ENCODE peak calls at places on chromosome X, in six cellular contexts. M is K562, G is IMR-90, O is adipocyte, B is SK-N-SH, E is fibroblast of lung. W is an unnamed sample.

GRCh38 chrX:145923376-145923775 is 105.7 kb downstream of the SLITRK2 start:
- DNase-seq in O (no peak), M (no peak), B (no peak), E (no peak), G (no peak), W (no peak)

GRCh38 chrX:150475466-150475865 is 93.0 kb upstream of the MTM1 start:
- DNase-seq in B (no peak), G (peak; percentile 7), O (peak; percentile 39), E (peak; percentile 50), M (no peak), W (no peak)

GRCh38 chrX:119455264-119455663 is 13.0 kb upstream of the SLC25A5 start:
- DNase-seq in O (peak; percentile 41), M (no peak), E (peak; percentile 25), B (no peak), G (peak; percentile 69), W (no peak)

GRCh38 chrX:105653891-105654290 is 168.4 kb upstream of the NRK start:
- DNase-seq in M (no peak), O (peak; percentile 27), G (no peak), E (peak; percentile 54), B (no peak), W (no peak)

GRCh38 chrX:18424482-18425198 is 768 bp upstream of the CDKL5 start:
- DNase-seq in G (peak; percentile 70), M (peak; percentile 5), E (peak; percentile 57), O (peak; percentile 48), B (peak; percentile 57), W (peak; percentile 41)

GRCh38 chrX:71626576-71626975 is 8.3 kb upstream of the CXCR3 start:
- DNase-seq in O (no peak), G (no peak), M (no peak), B (no peak), E (no peak), W (no peak)

GRCh38 chrX:13669246-13669689 is 16.3 kb downstream of the TCEANC start:
- DNase-seq in B (no peak), M (peak; percentile 78), G (peak; percentile 99), E (peak; percentile 98), O (peak; percentile 88), W (peak; percentile 53)

GRCh38 chrX:129540725-129541184 is 696 bp downstream of the OCRL start:
- DNase-seq in M (peak; percentile 22), E (no peak), O (peak; percentile 23), B (no peak), G (no peak), W (peak; percentile 11)

GRCh38 chrX:76919761-76920160 is 492.3 kb downstream of the MAGEE1 start:
- DNase-seq in G (no peak), B (no peak), M (no peak), E (no peak), O (no peak), W (no peak)

GRCh38 chrX:68183612-68184214 is 249.6 kb downstream of the OPHN1 start:
- DNase-seq in E (peak; percentile 34), M (peak; percentile 60), O (peak; percentile 66), G (peak; percentile 51), B (peak; percentile 9), W (peak; percentile 44)

GRCh38 chrX:45762699-45763647 is 562.3 kb upstream of the DIPK2B start:
- DNase-seq in E (no peak), O (no peak), G (no peak), M (no peak), B (no peak), W (peak; percentile 44)

GRCh38 chrX:116272328-116272727 is 101.8 kb downstream of the AGTR2 start:
- DNase-seq in B (no peak), G (peak; percentile 69), O (peak; percentile 55), E (peak; percentile 88), M (no peak), W (peak; percentile 31)

GRCh38 chrX:12974217-12974796 is 603 bp upstream of the TMSB4X start:
- DNase-seq in M (peak; percentile 73), E (peak; percentile 85), B (peak; percentile 46), G (peak; percentile 54), O (peak; percentile 80), W (peak; percentile 58)

GRCh38 chrX:116806288-116806802 is 343.6 kb upstream of the CT83 start:
- DNase-seq in B (no peak), M (no peak), E (no peak), G (no peak), O (no peak), W (no peak)

GRCh38 chrX:13152511-13152868 is 108.1 kb upstream of the FAM9C start:
- DNase-seq in E (no peak), G (no peak), B (no peak), O (no peak), M (no peak), W (no peak)

GRCh38 chrX:134423606-134424005 is 36.4 kb upstream of the HPRT1 start:
- DNase-seq in B (peak; percentile 5), E (peak; percentile 51), G (peak; percentile 47), M (peak; percentile 22), O (peak; percentile 47), W (peak; percentile 35)

GRCh38 chrX:133749951-133750350 is 235.4 kb downstream of the GPC3 start:
- DNase-seq in G (no peak), B (no peak), E (no peak), M (no peak), O (no peak), W (no peak)

DNA sequence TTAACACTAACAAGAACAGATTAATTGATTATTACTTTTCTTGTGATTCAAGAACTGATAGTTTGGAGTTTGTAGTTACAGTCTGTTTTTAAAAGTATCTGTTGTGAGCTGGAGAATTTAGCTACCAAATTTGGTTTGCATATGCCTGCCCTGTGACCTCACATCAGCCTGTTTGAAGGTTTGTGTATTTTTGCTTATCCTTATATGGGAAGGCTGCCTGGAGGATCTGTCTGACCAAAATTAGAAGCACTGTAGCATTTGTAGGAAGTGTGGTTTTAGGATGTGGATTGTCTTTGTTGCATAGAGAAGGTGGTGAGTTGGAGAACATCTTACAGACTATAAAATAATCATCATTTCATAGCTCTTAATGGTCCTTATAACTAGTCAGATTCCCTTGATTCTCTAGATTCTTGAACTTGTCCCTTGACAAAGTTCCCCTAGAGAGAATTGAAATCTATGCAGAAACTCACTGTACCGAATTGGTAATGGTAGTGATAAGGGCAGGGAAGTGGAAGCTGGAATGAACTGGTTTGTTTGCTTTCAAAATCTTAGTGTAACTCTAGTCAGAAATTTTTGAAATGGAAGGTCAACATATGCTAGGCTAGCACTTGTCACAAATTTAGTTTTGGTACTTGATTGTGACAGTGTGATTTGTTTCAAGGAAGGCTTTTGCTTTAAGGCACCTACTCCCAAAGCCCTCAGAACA is 57.3 kb downstream of the SH3BGRL start:
- DNase-seq in G (peak; percentile 67), E (peak; percentile 82), B (no peak), O (peak; percentile 59), M (no peak), W (no peak)
- H3K9ac ChIP-seq in G (peak overlapping the region; percentile 52), E (no peak overlapping the region), B (no peak overlapping the region), O (peak overlapping the region; percentile 56), M (no peak overlapping the region), W (no peak overlapping the region)

GRCh38 chrX:37754518-37754917 is 25.3 kb upstream of the CYBB start:
- DNase-seq in E (no peak), M (no peak), B (no peak), G (no peak), O (no peak), W (no peak)
- H3K9ac ChIP-seq in E (no peak overlapping the region), M (no peak overlapping the region), B (no peak overlapping the region), G (no peak overlapping the region), O (no peak overlapping the region), W (no peak overlapping the region)

DNA sequence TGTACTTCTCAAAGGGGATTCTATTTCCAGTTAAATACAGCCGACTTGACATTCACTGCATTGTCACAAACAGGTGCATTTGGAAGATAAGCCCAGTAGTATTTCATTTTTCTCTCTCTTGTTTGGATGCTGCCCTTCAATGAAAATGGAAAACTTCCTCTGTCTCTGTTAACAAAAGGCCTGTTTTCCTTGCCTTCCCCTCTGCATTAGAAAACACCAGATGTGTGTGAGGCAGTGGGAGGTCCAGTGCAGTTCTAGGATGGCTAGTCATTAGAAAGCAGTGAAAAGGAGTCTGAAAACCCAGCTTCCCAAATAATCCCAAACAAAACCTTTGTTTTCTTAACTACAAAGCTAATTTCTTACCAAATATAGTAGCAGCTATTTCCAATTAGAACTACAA is 451.9 kb upstream of the RPS6KA3 start:
- DNase-seq in M (no peak), G (no peak), B (no peak), O (no peak), E (no peak), W (no peak)
- H3K9ac ChIP-seq in M (no peak overlapping the region), G (no peak overlapping the region), B (no peak overlapping the region), O (no peak overlapping the region), E (no peak overlapping the region), W (no peak overlapping the region)

GRCh38 chrX:47181301-47181700 is 12.3 kb upstream of the UBA1 start:
- DNase-seq in E (no peak), G (no peak), B (no peak), O (no peak), M (no peak), W (no peak)
- H3K9ac ChIP-seq in E (no peak overlapping the region), G (no peak overlapping the region), B (no peak overlapping the region), O (no peak overlapping the region), M (no peak overlapping the region), W (no peak overlapping the region)

GRCh38 chrX:140132937-140133336 is 167.6 kb upstream of the CXorf66 start:
- DNase-seq in M (no peak), E (no peak), O (no peak), G (no peak), B (no peak), W (no peak)
- H3K9ac ChIP-seq in M (no peak overlapping the region), E (no peak overlapping the region), O (no peak overlapping the region), G (no peak overlapping the region), B (no peak overlapping the region), W (no peak overlapping the region)

GRCh38 chrX:125778256-125778655 is 387.8 kb downstream of the DCAF12L2 start:
- DNase-seq in B (no peak), E (no peak), O (no peak), M (no peak), G (no peak), W (no peak)

GRCh38 chrX:125786306-125786705 is 379.8 kb downstream of the DCAF12L2 start:
- DNase-seq in E (no peak), M (no peak), O (no peak), G (no peak), B (no peak), W (no peak)

DNA sequence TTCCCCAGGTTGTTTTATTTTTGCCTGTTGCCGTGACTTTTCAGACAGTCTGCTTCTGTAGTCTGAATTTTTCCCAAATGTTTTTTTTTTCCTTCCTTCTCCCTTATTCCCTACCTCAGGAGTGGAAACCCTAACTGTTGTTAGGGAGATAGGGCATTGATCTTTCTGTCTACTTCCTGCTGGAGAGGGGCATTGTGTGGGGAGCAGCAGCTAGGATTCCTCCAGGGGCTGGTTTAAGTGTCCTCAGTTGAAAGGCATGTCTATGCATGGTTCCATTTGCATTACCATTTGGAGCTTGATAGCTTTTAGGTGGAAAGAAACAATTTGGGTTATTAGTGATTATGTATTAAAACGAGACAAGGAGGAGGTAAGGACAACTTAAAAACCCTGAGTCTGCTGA is 383.9 kb downstream of the DCAF12L2 start:
- DNase-seq in G (no peak), M (no peak), B (no peak), E (no peak), O (no peak), W (no peak)
- H3K9ac ChIP-seq in G (no peak overlapping the region), M (no peak overlapping the region), B (no peak overlapping the region), E (no peak overlapping the region), O (no peak overlapping the region), W (no peak overlapping the region)

W was measured in endothelial cell of umbilical vein.